ENCODE peak calls at places on chromosome 5, in seven cellular contexts. A is A549, U is cardiac muscle cell, K is SK-N-SH, Q is GM23338, Z is osteoblast, F is tibial artery. L is an unnamed sample.

GRCh38 chr5:91178461-91178860 is 204.7 kb downstream of the ARRDC3 start:
- DNase-seq in A (no peak), U (no peak), K (no peak), Q (no peak), Z (peak), F (no peak), L (no peak)

GRCh38 chr5:155094455-155094854 is 80.9 kb downstream of the KIF4B start:
- DNase-seq in A (no peak), U (no peak), K (no peak), Q (no peak), Z (no peak), F (no peak), L (no peak)

GRCh38 chr5:111973946-111974345 is 217.0 kb upstream of the NREP start:
- DNase-seq in A (no peak), U (no peak), K (no peak), Q (no peak), Z (no peak), F (no peak), L (no peak)

GRCh38 chr5:51411917-51412316 is 28.7 kb downstream of the ISL1 start:
- DNase-seq in A (no peak), U (no peak), K (peak), Q (no peak), Z (no peak), F (no peak), L (no peak)

GRCh38 chr5:154197801-154198461 is 7.4 kb downstream of the GALNT10 start:
- DNase-seq in A (peak), U (no peak), K (no peak), Q (no peak), Z (peak), F (no peak), L (peak)

GRCh38 chr5:56147106-56147505 is 86.0 kb downstream of the ANKRD55 start:
- DNase-seq in A (no peak), U (no peak), K (no peak), Q (no peak), Z (no peak), F (no peak), L (no peak)

GRCh38 chr5:98770911-98771322 is 2.5 kb upstream of the RGMB start:
- DNase-seq in A (peak), U (no peak), K (peak), Q (no peak), Z (peak), F (no peak), L (no peak)

GRCh38 chr5:106825379-106825778 is 845.4 kb downstream of the EFNA5 start:
- DNase-seq in A (no peak), U (no peak), K (no peak), Q (no peak), Z (no peak), F (no peak), L (no peak)

GRCh38 chr5:124397290-124397689 is 349.1 kb downstream of the ZNF608 start:
- DNase-seq in A (no peak), U (no peak), K (no peak), Q (no peak), Z (no peak), F (no peak), L (no peak)

GRCh38 chr5:66247176-66247960 is 103.3 kb downstream of the SREK1 start:
- DNase-seq in A (peak), U (no peak), K (no peak), Q (no peak), Z (peak), F (no peak), L (no peak)

GRCh38 chr5:145938699-145939531 is 2.5 kb downstream of the SH3RF2 start:
- DNase-seq in A (no peak), U (no peak), K (peak), Q (no peak), Z (no peak), F (no peak), L (no peak)

GRCh38 chr5:178425621-178426068 is 164.5 kb downstream of the COL23A1 start:
- DNase-seq in A (no peak), U (no peak), K (peak), Q (no peak), Z (peak), F (no peak), L (no peak)

GRCh38 chr5:125554355-125554754 is 807.9 kb upstream of the ZNF608 start:
- DNase-seq in A (no peak), U (peak), K (no peak), Q (no peak), Z (no peak), F (no peak), L (no peak)

GRCh38 chr5:177005619-177006264 is 837 bp downstream of the UIMC1 start:
- DNase-seq in A (peak), U (peak), K (peak), Q (peak), Z (peak), F (peak), L (peak)

GRCh38 chr5:16179936-16180788 is 571 bp upstream of the MARCHF11 start:
- DNase-seq in A (no peak), U (peak), K (no peak), Q (peak), Z (no peak), F (no peak), L (no peak)

GRCh38 chr5:172592881-172593280 is 48.2 kb upstream of the NEURL1B start:
- DNase-seq in A (no peak), U (no peak), K (no peak), Q (no peak), Z (no peak), F (peak), L (no peak)

GRCh38 chr5:172739385-172739784 is 31.6 kb downstream of the DUSP1 start:
- DNase-seq in A (no peak), U (no peak), K (no peak), Q (no peak), Z (no peak), F (no peak), L (no peak)

GRCh38 chr5:40570408-40571129 is 109.1 kb upstream of the PTGER4 start:
- DNase-seq in A (peak), U (no peak), K (no peak), Q (no peak), Z (no peak), F (no peak), L (no peak)

GRCh38 chr5:32330126-32330971 is 17.6 kb upstream of the MTMR12 start:
- DNase-seq in A (no peak), U (no peak), K (no peak), Q (no peak), Z (no peak), F (no peak), L (no peak)

GRCh38 chr5:96941140-96941539 is 5.3 kb downstream of the LNPEP start:
- DNase-seq in A (no peak), U (no peak), K (no peak), Q (no peak), Z (no peak), F (no peak), L (no peak)

GRCh38 chr5:92769986-92770385 is 811.0 kb downstream of the NR2F1-AS1 start:
- DNase-seq in A (no peak), U (no peak), K (no peak), Q (no peak), Z (no peak), F (no peak), L (no peak)

GRCh38 chr5:58938568-58939424 is 355.9 kb downstream of the RAB3C start:
- DNase-seq in A (no peak), U (no peak), K (no peak), Q (no peak), Z (no peak), F (no peak), L (no peak)

GRCh38 chr5:65482280-65482726 is 583 bp upstream of the ADAMTS6 start:
- DNase-seq in A (no peak), U (peak), K (peak), Q (no peak), Z (peak), F (no peak), L (no peak)

GRCh38 chr5:100456615-100457014 is 78.6 kb upstream of the FAM174A start:
- DNase-seq in A (no peak), U (no peak), K (no peak), Q (no peak), Z (no peak), F (no peak), L (no peak)

GRCh38 chr5:55081541-55081940 is 20.9 kb upstream of the GZMA start:
- DNase-seq in A (no peak), U (no peak), K (no peak), Q (no peak), Z (no peak), F (no peak), L (no peak)

GRCh38 chr5:159402328-159402727 is 72.0 kb upstream of the IL12B start:
- DNase-seq in A (no peak), U (no peak), K (no peak), Q (no peak), Z (no peak), F (no peak), L (no peak)

GRCh38 chr5:132557425-132557805 is 638 bp downstream of the RAD50 start:
- DNase-seq in A (peak), U (peak), K (peak), Q (peak), Z (peak), F (no peak), L (peak)

GRCh38 chr5:5492087-5492933 is 69.8 kb downstream of the ICE1 start:
- DNase-seq in A (peak), U (peak), K (peak), Q (peak), Z (peak), F (no peak), L (no peak)

GRCh38 chr5:75072066-75072465 is 19.7 kb upstream of the GCNT4 start:
- DNase-seq in A (no peak), U (no peak), K (no peak), Q (no peak), Z (no peak), F (no peak), L (no peak)
- TF ChIP-seq CTCF in A (no peak), U (no peak), K (no peak), Q (no peak), Z (no peak), F (no peak), L (no peak)

GRCh38 chr5:95777441-95777840 is 45.1 kb downstream of the GLRX start:
- DNase-seq in A (no peak), U (no peak), K (no peak), Q (no peak), Z (no peak), F (no peak), L (no peak)

GRCh38 chr5:95768731-95769130 is 37.6 kb downstream of the RHOBTB3 start:
- DNase-seq in A (no peak), U (no peak), K (no peak), Q (no peak), Z (no peak), F (no peak), L (no peak)

GRCh38 chr5:95771892-95772291 is 40.8 kb downstream of the RHOBTB3 start:
- DNase-seq in A (no peak), U (no peak), K (no peak), Q (no peak), Z (no peak), F (no peak), L (no peak)

GRCh38 chr5:95771109-95771708 is 40.1 kb downstream of the RHOBTB3 start:
- DNase-seq in A (no peak), U (peak), K (no peak), Q (no peak), Z (no peak), F (no peak), L (no peak)

DNA sequence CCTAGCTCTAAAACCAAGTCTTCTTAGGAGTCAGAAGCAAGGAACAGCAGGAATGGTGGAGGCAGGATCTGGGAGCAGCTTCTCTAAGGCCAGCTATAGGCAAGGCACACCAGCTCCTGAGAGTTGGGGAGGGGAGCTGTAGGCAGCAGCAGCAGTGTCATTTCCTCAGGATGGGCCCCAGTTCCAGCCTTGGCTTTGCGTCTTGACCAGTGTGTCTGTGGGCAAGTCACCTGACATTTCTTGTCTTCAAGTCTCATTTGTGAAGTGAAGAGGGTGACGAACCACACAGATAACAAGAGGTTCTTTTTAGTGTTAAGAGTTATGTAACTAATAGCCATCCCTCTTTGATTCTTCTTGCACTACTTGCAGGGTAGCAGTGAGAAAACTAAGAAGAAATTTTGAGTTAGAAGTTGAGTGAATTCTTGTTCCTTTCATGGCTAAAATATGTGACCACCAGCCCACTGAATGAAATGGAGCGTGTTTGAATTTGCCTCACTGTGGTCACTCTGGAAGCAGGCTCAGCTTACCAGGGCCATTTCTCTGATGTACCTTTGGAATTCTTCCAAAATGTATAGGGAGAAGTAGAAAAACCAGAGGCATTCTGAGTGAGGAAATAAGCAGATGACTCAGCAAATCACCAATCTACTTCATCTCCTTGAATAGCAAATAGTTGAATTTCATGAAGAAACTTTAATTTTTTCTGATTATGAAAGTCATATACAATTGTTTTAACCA is 42.4 kb downstream of the RHOBTB3 start:
- DNase-seq in A (no peak), U (no peak), K (no peak), Q (no peak), Z (no peak), F (no peak), L (no peak)
- H3K27ac ChIP-seq in A (peak), U (peak), K (peak), Q (no peak), Z (peak), F (no peak), L (no peak)

GRCh38 chr5:115767424-115767823 is 49.0 kb downstream of the CDO1 start:
- DNase-seq in A (no peak), U (no peak), K (no peak), Q (no peak), Z (no peak), F (no peak), L (no peak)

GRCh38 chr5:115773010-115773580 is 43.4 kb downstream of the CDO1 start:
- DNase-seq in A (no peak), U (no peak), K (no peak), Q (peak), Z (no peak), F (no peak), L (no peak)

GRCh38 chr5:115766608-115767007 is 49.9 kb downstream of the CDO1 start:
- DNase-seq in A (no peak), U (no peak), K (no peak), Q (no peak), Z (no peak), F (no peak), L (no peak)

GRCh38 chr5:115774684-115775083 is 41.8 kb downstream of the CDO1 start:
- DNase-seq in A (no peak), U (no peak), K (no peak), Q (no peak), Z (no peak), F (no peak), L (no peak)

GRCh38 chr5:115770466-115770865 is 46.0 kb downstream of the CDO1 start:
- DNase-seq in A (no peak), U (peak), K (no peak), Q (peak), Z (no peak), F (no peak), L (no peak)
- TF ChIP-seq CTCF in A (peak), U (peak), K (peak), Q (peak), Z (peak), F (no peak), L (no peak)

GRCh38 chr5:173750538-173751265 is 134.3 kb upstream of the BOD1 start:
- DNase-seq in A (no peak), U (no peak), K (no peak), Q (no peak), Z (no peak), F (no peak), L (no peak)

GRCh38 chr5:173751266-173751600 is 134.8 kb upstream of the BOD1 start:
- DNase-seq in A (no peak), U (no peak), K (no peak), Q (no peak), Z (no peak), F (no peak), L (no peak)

GRCh38 chr5:173755319-173755718 is 132.8 kb upstream of the CPEB4 start:
- DNase-seq in A (no peak), U (no peak), K (no peak), Q (no peak), Z (no peak), F (no peak), L (no peak)

GRCh38 chr5:173752636-173753035 is 135.5 kb upstream of the CPEB4 start:
- DNase-seq in A (no peak), U (no peak), K (no peak), Q (no peak), Z (no peak), F (no peak), L (no peak)

GRCh38 chr5:173753307-173754168 is 134.6 kb upstream of the CPEB4 start:
- DNase-seq in A (no peak), U (peak), K (peak), Q (peak), Z (no peak), F (no peak), L (no peak)
- H3K27ac ChIP-seq in A (no peak), U (peak), K (peak), Q (no peak), Z (no peak), F (no peak), L (no peak)

DNA sequence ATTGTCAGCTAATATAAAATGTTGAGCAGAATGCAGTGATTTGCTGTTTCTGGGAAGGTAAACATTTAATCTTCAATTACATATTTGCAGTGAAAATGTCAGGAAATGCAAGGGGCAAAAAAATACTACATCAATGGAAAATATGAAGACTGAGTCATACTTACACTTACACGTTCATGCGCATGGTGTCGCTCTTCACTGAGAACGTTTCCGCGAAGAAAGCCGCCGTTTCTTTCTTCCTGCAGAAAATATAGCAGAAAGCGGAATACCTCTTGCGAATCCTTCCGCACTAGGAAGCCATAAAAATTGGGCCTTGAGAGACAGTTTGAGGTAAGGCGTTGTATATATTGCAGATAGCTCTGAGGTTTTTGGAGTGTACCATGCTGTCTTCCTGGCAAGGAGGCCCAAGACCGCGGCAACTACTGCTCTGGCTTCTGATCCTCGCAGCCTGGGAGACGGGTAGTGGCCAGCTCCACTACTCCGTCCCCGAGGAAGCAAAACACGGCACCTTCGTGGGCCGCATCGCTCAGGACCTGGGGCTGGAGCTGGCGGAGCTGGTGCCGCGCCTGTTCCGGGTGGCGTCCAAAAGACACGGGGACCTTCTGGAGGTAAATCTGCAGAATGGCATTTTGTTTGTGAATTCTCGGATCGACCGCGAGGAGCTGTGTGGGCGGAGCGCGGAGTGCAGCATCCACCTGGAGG is at the start of gene PCDHA13:
- DNase-seq in A (no peak), U (no peak), K (no peak), Q (peak), Z (peak), F (no peak), L (no peak)
- TF ChIP-seq CTCF in A (no peak), U (no peak), K (no peak), Q (peak), Z (peak), F (no peak), L (no peak)

GRCh38 chr5:14292766-14293165 is 149.6 kb downstream of the TRIO start:
- DNase-seq in A (no peak), U (no peak), K (no peak), Q (no peak), Z (no peak), F (no peak), L (no peak)

GRCh38 chr5:14295610-14296009 is 152.5 kb downstream of the TRIO start:
- DNase-seq in A (no peak), U (no peak), K (no peak), Q (no peak), Z (no peak), F (no peak), L (no peak)

GRCh38 chr5:14296533-14297331 is 153.6 kb downstream of the TRIO start:
- DNase-seq in A (no peak), U (no peak), K (no peak), Q (no peak), Z (no peak), F (no peak), L (no peak)

GRCh38 chr5:14297697-14298096 is 154.6 kb downstream of the TRIO start:
- DNase-seq in A (no peak), U (no peak), K (no peak), Q (no peak), Z (no peak), F (no peak), L (no peak)

GRCh38 chr5:14293279-14293678 is 150.1 kb downstream of the TRIO start:
- DNase-seq in A (no peak), U (no peak), K (no peak), Q (no peak), Z (no peak), F (no peak), L (no peak)
- H3K27ac ChIP-seq in A (no peak), U (peak), K (no peak), Q (no peak), Z (peak), F (no peak), L (no peak)